ENCODE peak calls at places on chromosomes 5 and 9, in four cellular contexts. L is endothelial cell of umbilical vein; R is CD8-positive, alpha-beta T cell; S is epithelial cell of prostate. P is an unnamed sample.
A peak's percentile ranks its signal among the peaks of the same experiment; 100 is the strongest.

GRCh38 chr5:149367249-149367971 is 9.6 kb downstream of the PCYOX1L start:
- DNase-seq in S (no peak), L (peak; percentile 64), R (peak; percentile 31), P (peak; percentile 70)

GRCh38 chr5:149728303-149728702 is 1.8 kb upstream of the PPARGC1B start:
- DNase-seq in S (peak; percentile 72), R (no peak), L (no peak), P (no peak)

GRCh38 chr9:121122450-121123032 is 47.8 kb downstream of the CNTRL start:
- DNase-seq in R (no peak), L (peak; percentile 48), S (no peak), P (peak; percentile 12)

GRCh38 chr5:120304653-120305052 is 159.4 kb upstream of the PRR16 start:
- DNase-seq in R (no peak), L (no peak), S (peak; percentile 55), P (no peak)

GRCh38 chr5:616342-617039 is 4.4 kb downstream of the CEP72 start:
- DNase-seq in L (no peak), R (no peak), S (no peak), P (peak; percentile 17)

GRCh38 chr5:131460867-131461572 is 174.0 kb downstream of the RAPGEF6 start:
- DNase-seq in R (no peak), S (no peak), L (peak; percentile 71), P (peak; percentile 35)

GRCh38 chr5:179731791-179732411 is 721 bp upstream of the MAML1 start:
- DNase-seq in L (no peak), R (no peak), S (peak; percentile 54), P (peak; percentile 78)

GRCh38 chr5:74232281-74232680 is 408.2 kb downstream of the ENC1 start:
- DNase-seq in L (no peak), S (peak; percentile 96), R (no peak), P (no peak)

GRCh38 chr5:73274870-73275756 is 102.1 kb downstream of the TMEM174 start:
- DNase-seq in S (no peak), L (no peak), R (no peak), P (no peak)

GRCh38 chr9:76180541-76180940 is 213.7 kb downstream of the RFK start:
- DNase-seq in L (no peak), S (no peak), R (no peak), P (no peak)

GRCh38 chr9:137682431-137682991 is 63.7 kb downstream of the EHMT1 start:
- DNase-seq in S (no peak), L (no peak), R (no peak), P (no peak)

GRCh38 chr5:14038341-14038959 is 94.0 kb upstream of the DNAH5 start:
- DNase-seq in L (peak; percentile 72), R (no peak), S (peak; percentile 58), P (peak; percentile 90)

GRCh38 chr5:125554355-125554754 is 807.9 kb upstream of the ZNF608 start:
- DNase-seq in L (no peak), R (no peak), S (no peak), P (no peak)

GRCh38 chr5:111755942-111756353 is 1.0 kb downstream of the NREP start:
- DNase-seq in R (no peak), L (peak; percentile 71), S (no peak), P (peak; percentile 17)

GRCh38 chr9:106613250-106613737 is 249.7 kb upstream of the ZNF462 start:
- DNase-seq in L (no peak), S (no peak), R (no peak), P (no peak)

GRCh38 chr5:60143912-60144311 is 250.4 kb upstream of the PDE4D start:
- DNase-seq in S (no peak), R (no peak), L (no peak), P (no peak)

GRCh38 chr9:85056203-85056572 is 386.7 kb downstream of the NTRK2 start:
- DNase-seq in L (no peak), R (no peak), S (no peak), P (no peak)

GRCh38 chr5:137837741-137838389 is 29.8 kb upstream of the MYOT start:
- DNase-seq in S (no peak), R (no peak), L (no peak), P (no peak)

GRCh38 chr5:40676643-40677333 is 2.9 kb upstream of the PTGER4 start:
- DNase-seq in R (no peak), S (no peak), L (peak; percentile 93), P (peak; percentile 95)

GRCh38 chr5:50440651-50441478 is at the start of gene EMB:
- DNase-seq in L (no peak), S (no peak), R (peak; percentile 64), P (no peak)